ENCODE peak calls at places on chromosomes 11 and 22, in five cellular contexts. S is HFFc6, H is tibial artery, M is body of pancreas, Q is epithelial cell of esophagus. R is an unnamed sample.

GRCh38 chr11:5767056-5767455 is 13.0 kb downstream of the OR52N4 start:
- DNase-seq in S (no peak), H (no peak), M (no peak), Q (peak; percentile 44), R (no peak)

GRCh38 chr11:57313071-57313787 is 11.5 kb downstream of the TNKS1BP1 start:
- DNase-seq in S (no peak), H (no peak), M (peak; percentile 32), Q (no peak), R (no peak)

GRCh38 chr11:16745950-16746349 is 7.5 kb downstream of the C11orf58 start:
- DNase-seq in S (no peak), H (no peak), M (no peak), Q (no peak), R (no peak)

GRCh38 chr11:66020618-66021357 is 5.5 kb downstream of the CATSPER1 start:
- DNase-seq in S (peak; percentile 79), H (peak; percentile 39), M (no peak), Q (peak; percentile 74), R (peak; percentile 72)

GRCh38 chr11:81071641-81072040 is 1630.8 kb upstream of the TENM4 start:
- DNase-seq in S (no peak), H (no peak), M (no peak), Q (peak; percentile 81), R (peak; percentile 1)

GRCh38 chr11:8671651-8672062 is 10.8 kb downstream of the TRIM66 start:
- DNase-seq in S (no peak), H (no peak), M (peak; percentile 72), Q (peak; percentile 76), R (peak; percentile 74)

GRCh38 chr11:19777342-19778102 is 64.9 kb downstream of the NAV2 start:
- DNase-seq in S (peak; percentile 38), H (no peak), M (peak; percentile 35), Q (peak; percentile 60), R (peak; percentile 63)

GRCh38 chr11:42407379-42407778 is 904.4 kb upstream of the API5 start:
- DNase-seq in S (peak; percentile 3), H (no peak), M (no peak), Q (no peak), R (no peak)

GRCh38 chr22:22520020-22520656 is at the start of gene ZNF280A:
- DNase-seq in S (no peak), H (no peak), M (no peak), Q (no peak), R (peak; percentile 1)

GRCh38 chr11:118614511-118614910 is 7.1 kb downstream of the PHLDB1 start:
- DNase-seq in S (no peak), H (peak; percentile 16), M (peak; percentile 5), Q (no peak), R (no peak)

GRCh38 chr11:69293819-69294505 is at the start of gene MYEOV:
- DNase-seq in S (no peak), H (no peak), M (no peak), Q (peak; percentile 56), R (peak; percentile 79)

GRCh38 chr11:75795276-75796090 is 19.5 kb upstream of the UVRAG start:
- DNase-seq in S (no peak), H (no peak), M (peak; percentile 67), Q (peak; percentile 23), R (no peak)

GRCh38 chr11:82858556-82859091 is 41.6 kb downstream of the PRCP start:
- DNase-seq in S (peak; percentile 65), H (no peak), M (no peak), Q (peak; percentile 26), R (peak; percentile 55)

GRCh38 chr11:60265373-60266214 is 14.9 kb upstream of the MS4A4A start:
- DNase-seq in S (peak; percentile 27), H (no peak), M (no peak), Q (peak; percentile 48), R (peak; percentile 66)

GRCh38 chr11:32088117-32088941 is 2.5 kb upstream of the RCN1 start:
- DNase-seq in S (peak; percentile 83), H (peak; percentile 63), M (peak; percentile 68), Q (peak; percentile 75), R (peak; percentile 93)

GRCh38 chr22:47693606-47694005 is 931.2 kb downstream of the TBC1D22A start:
- DNase-seq in S (no peak), H (no peak), M (no peak), Q (no peak), R (no peak)

GRCh38 chr11:123630126-123630531 is 24.3 kb downstream of the SCN3B start:
- DNase-seq in S (no peak), H (no peak), M (no peak), Q (no peak), R (no peak)

GRCh38 chr22:49042066-49042465 is 785.6 kb downstream of the BRD1 start:
- DNase-seq in S (no peak), H (no peak), M (no peak), Q (no peak), R (no peak)

GRCh38 chr11:111571829-111572501 is 30.3 kb upstream of the SIK2 start:
- DNase-seq in S (no peak), H (no peak), M (no peak), Q (no peak), R (no peak)

GRCh38 chr11:69325446-69325845 is 31.5 kb downstream of the MYEOV start:
- DNase-seq in S (no peak), H (no peak), M (no peak), Q (no peak), R (no peak)

GRCh38 chr11:127521413-127521812 is 520.8 kb upstream of the KIRREL3 start:
- DNase-seq in S (peak; percentile 64), H (no peak), M (no peak), Q (peak; percentile 0), R (peak; percentile 43)

GRCh38 chr11:103942646-103943045 is 93.8 kb upstream of the DDI1 start:
- DNase-seq in S (no peak), H (no peak), M (no peak), Q (no peak), R (no peak)

GRCh38 chr11:111729441-111729840 is 36.7 kb downstream of the PPP2R1B start:
- DNase-seq in S (no peak), H (no peak), M (no peak), Q (no peak), R (no peak)

GRCh38 chr22:28943501-28943879 is 60.1 kb downstream of the ZNRF3 start:
- DNase-seq in S (no peak), H (peak; percentile 50), M (no peak), Q (no peak), R (no peak)

GRCh38 chr11:114307524-114308203 is 11.5 kb downstream of the NNMT start:
- DNase-seq in S (peak; percentile 87), H (peak; percentile 85), M (peak; percentile 37), Q (peak; percentile 13), R (peak; percentile 93)

GRCh38 chr11:19866037-19866436 is 153.4 kb downstream of the NAV2 start:
- DNase-seq in S (no peak), H (no peak), M (no peak), Q (no peak), R (no peak)

GRCh38 chr22:26585104-26585790 is 4.7 kb downstream of the TPST2 start:
- DNase-seq in S (peak; percentile 90), H (peak; percentile 45), M (peak; percentile 66), Q (peak; percentile 66), R (peak; percentile 88)
- TF ChIP-seq CTCF in S (peak; percentile 45), H (no peak), M (no peak), Q (peak; percentile 26), R (no peak)

GRCh38 chr11:27699242-27699925 is 871 bp downstream of the BDNF start:
- DNase-seq in S (no peak), H (no peak), M (peak; percentile 9), Q (peak; percentile 39), R (peak; percentile 55)
- TF ChIP-seq CTCF in S (peak; percentile 35), H (no peak), M (no peak), Q (no peak), R (no peak)

DNA sequence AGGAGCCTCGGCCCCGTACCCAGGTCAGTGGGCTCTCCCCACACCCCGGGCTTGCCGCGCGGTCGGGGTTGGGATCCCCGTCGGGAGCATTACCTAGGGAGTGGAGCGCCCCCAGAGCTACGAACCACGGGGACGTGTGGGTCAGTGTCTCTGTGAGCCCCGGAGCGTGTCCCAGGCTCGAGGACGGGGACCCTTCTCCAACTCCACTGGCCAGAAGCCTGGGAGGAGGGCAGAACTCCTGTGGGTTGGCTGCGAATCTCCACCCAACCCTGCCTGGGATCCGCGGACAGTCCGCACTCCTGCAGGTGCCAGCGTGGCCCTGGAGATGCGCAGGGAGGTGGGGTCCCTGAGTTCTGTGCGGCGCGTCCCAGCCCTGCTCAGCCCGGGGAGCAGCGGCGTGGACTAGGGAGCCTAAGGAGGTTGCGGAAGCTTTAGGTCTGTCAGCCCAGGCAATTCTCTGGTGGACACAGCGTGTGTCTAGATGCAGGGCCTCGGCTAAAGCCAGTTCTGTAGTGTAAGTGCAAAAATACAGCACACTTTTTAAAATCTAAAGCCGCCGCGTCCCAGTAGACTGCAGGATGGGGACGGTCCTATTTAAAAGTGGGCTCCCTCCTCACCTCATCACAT is 413 bp downstream of the PPFIBP2 start:
- DNase-seq in S (no peak), H (peak; percentile 33), M (peak; percentile 28), Q (no peak), R (no peak)
- TF ChIP-seq CTCF in S (no peak), H (no peak), M (no peak), Q (no peak), R (no peak)

GRCh38 chr22:50199251-50199721 is 1.5 kb upstream of the SELENOO start:
- DNase-seq in S (no peak), H (no peak), M (peak; percentile 53), Q (no peak), R (no peak)

GRCh38 chr22:50198624-50199017 is 2.2 kb upstream of the SELENOO start:
- DNase-seq in S (no peak), H (no peak), M (no peak), Q (no peak), R (no peak)

GRCh38 chr22:50200333-50201190 is at the start of gene SELENOO:
- DNase-seq in S (peak; percentile 77), H (peak; percentile 88), M (peak; percentile 92), Q (peak; percentile 89), R (peak; percentile 88)

GRCh38 chr22:50201191-50202129 is 649 bp downstream of the SELENOO start:
- DNase-seq in S (no peak), H (no peak), M (peak; percentile 65), Q (peak; percentile 19), R (no peak)

GRCh38 chr22:50199836-50200332 is 927 bp upstream of the SELENOO start:
- DNase-seq in S (no peak), H (no peak), M (peak; percentile 25), Q (no peak), R (no peak)
- TF ChIP-seq CTCF in S (no peak), H (no peak), M (no peak), Q (no peak), R (no peak)

DNA sequence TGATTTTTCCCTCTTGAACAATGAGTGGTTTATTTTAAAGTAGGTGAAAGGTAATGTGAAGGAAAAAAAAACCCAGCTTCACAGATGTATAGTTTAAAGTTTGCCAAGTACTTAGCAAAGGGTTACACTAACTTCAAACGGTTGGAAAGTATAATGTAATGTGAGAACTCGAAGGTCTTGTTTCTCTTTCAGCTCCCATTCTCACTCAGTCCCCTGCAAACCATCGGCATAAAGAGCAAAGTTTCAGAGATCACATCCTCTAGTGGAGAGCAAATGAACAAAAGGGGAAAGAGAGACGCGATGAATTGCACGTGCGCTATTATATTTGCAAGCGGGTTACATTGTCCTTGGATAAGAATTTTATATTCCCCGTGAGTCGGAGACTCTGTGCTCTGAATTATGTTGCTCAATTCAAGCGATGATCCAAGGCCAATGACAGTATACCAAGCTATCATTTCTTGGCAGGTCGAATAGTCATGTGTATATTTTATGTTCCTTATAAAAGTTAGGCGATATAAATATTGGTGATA is 37.6 kb upstream of the BIRC3 start:
- DNase-seq in S (peak; percentile 8), H (peak; percentile 38), M (no peak), Q (peak; percentile 43), R (peak; percentile 43)
- TF ChIP-seq CTCF in S (peak; percentile 26), H (peak; percentile 9), M (no peak), Q (no peak), R (no peak)

R was measured in MCF 10A.